ENCODE peak calls at places on chromosomes 3 and 15, in six cellular contexts. A, F, N, K, Q and I are unnamed samples.

GRCh38 chr3:187208159-187208558 is 10.9 kb downstream of the RTP1 start:
- DNase-seq in F (peak), N (no peak), Q (peak), A (no peak), K (no peak), I (no peak)

GRCh38 chr3:76410762-76411281 is 625.5 kb upstream of the ZNF717 start:
- DNase-seq in A (no peak), F (no peak), N (no peak), Q (no peak), K (no peak), I (no peak)

GRCh38 chr3:16936656-16937055 is 51.9 kb downstream of the PLCL2 start:
- DNase-seq in Q (no peak), N (no peak), K (no peak), F (no peak), A (no peak), I (no peak)

GRCh38 chr15:83053151-83053550 is 13.9 kb downstream of the BTBD1 start:
- DNase-seq in A (no peak), Q (peak), K (no peak), F (no peak), N (peak), I (no peak)

GRCh38 chr3:184812845-184813157 is 835 bp downstream of the VPS8 start:
- DNase-seq in N (no peak), F (no peak), K (no peak), A (no peak), Q (no peak), I (no peak)

GRCh38 chr3:125480656-125481374 is 39.2 kb downstream of the SNX4 start:
- DNase-seq in Q (peak), A (no peak), F (peak), N (peak), K (peak), I (no peak)

GRCh38 chr3:172904817-172905479 is 154.4 kb downstream of the ECT2 start:
- DNase-seq in N (no peak), Q (peak), A (no peak), K (no peak), F (no peak), I (no peak)

GRCh38 chr15:62119224-62119925 is 45.7 kb downstream of the C2CD4B start:
- DNase-seq in F (peak), A (no peak), Q (peak), N (peak), K (peak), I (no peak)

GRCh38 chr3:30657914-30658313 is 51.5 kb downstream of the TGFBR2 start:
- DNase-seq in F (peak), K (no peak), Q (peak), N (no peak), A (no peak), I (no peak)

GRCh38 chr15:91970142-91970541 is 116.6 kb downstream of the SLCO3A1 start:
- DNase-seq in F (peak), A (peak), Q (peak), N (no peak), K (peak), I (no peak)

GRCh38 chr3:8724108-8724752 is 9.4 kb upstream of the CAV3 start:
- DNase-seq in Q (no peak), K (no peak), F (no peak), A (no peak), N (no peak), I (no peak)

GRCh38 chr3:38548154-38548931 is 52.2 kb downstream of the EXOG start:
- DNase-seq in A (peak), Q (no peak), N (no peak), K (no peak), F (no peak), I (no peak)

GRCh38 chr3:175433026-175433668 is 574.0 kb downstream of the NAALADL2 start:
- DNase-seq in Q (peak), A (no peak), K (no peak), N (peak), F (peak), I (no peak)

GRCh38 chr3:119700920-119701734 is 1.7 kb upstream of the CFAP91 start:
- DNase-seq in A (no peak), F (no peak), N (no peak), K (no peak), Q (no peak), I (no peak)

GRCh38 chr15:99438691-99439523 is 126.9 kb upstream of the MEF2A start:
- DNase-seq in Q (no peak), N (no peak), K (no peak), A (peak), F (no peak), I (peak)

GRCh38 chr3:190369701-190370295 is 18.2 kb upstream of the CLDN16 start:
- DNase-seq in N (no peak), A (no peak), F (no peak), K (no peak), Q (no peak), I (no peak)

GRCh38 chr3:51967384-51968174 is at the start of gene PCBP4:
- DNase-seq in K (no peak), N (no peak), Q (no peak), F (peak), A (peak), I (no peak)

GRCh38 chr15:92683511-92683834 is 27.9 kb upstream of the FAM174B start:
- DNase-seq in K (no peak), Q (no peak), A (peak), N (no peak), F (peak), I (no peak)

GRCh38 chr3:55505776-55506175 is 18.7 kb upstream of the WNT5A start:
- DNase-seq in K (no peak), Q (no peak), N (no peak), F (no peak), A (no peak), I (no peak)

GRCh38 chr3:132561003-132561402 is 36.1 kb upstream of the ACKR4 start:
- DNase-seq in Q (no peak), A (no peak), F (no peak), N (no peak), K (no peak), I (no peak)

GRCh38 chr3:127546970-127547733 is 43.4 kb downstream of the TPRA1 start:
- DNase-seq in Q (no peak), F (no peak), K (no peak), A (peak), N (no peak), I (no peak)

GRCh38 chr15:100914876-100915275 is 4.3 kb upstream of the LRRK1 start:
- DNase-seq in Q (peak), N (no peak), K (no peak), F (peak), A (no peak), I (no peak)

GRCh38 chr3:160885791-160886286 is 129.8 kb downstream of the PPM1L start:
- DNase-seq in F (peak), K (peak), Q (peak), A (peak), N (no peak), I (no peak)

GRCh38 chr3:119783255-119783654 is 1.4 kb downstream of the NR1I2 start:
- DNase-seq in K (no peak), A (no peak), F (peak), Q (peak), N (no peak), I (no peak)

GRCh38 chr15:83305696-83306291 is 21.3 kb upstream of the BNC1 start:
- DNase-seq in K (no peak), A (no peak), F (peak), N (no peak), Q (no peak), I (no peak)

GRCh38 chr3:131560795-131561194 is 58.0 kb upstream of the MRPL3 start:
- DNase-seq in A (no peak), N (no peak), K (no peak), Q (no peak), F (no peak), I (no peak)

GRCh38 chr3:33437556-33438283 is 2.5 kb downstream of the UBP1 start:
- DNase-seq in A (peak), K (no peak), F (peak), Q (peak), N (no peak), I (no peak)

GRCh38 chr3:170780955-170781354 is 89.0 kb downstream of the RPL22L1 start:
- DNase-seq in F (peak), Q (peak), K (no peak), N (no peak), A (no peak), I (no peak)

GRCh38 chr3:37590328-37591079 is 271.2 kb upstream of the CTDSPL start:
- DNase-seq in F (peak), A (peak), Q (peak), K (no peak), N (no peak), I (no peak)

GRCh38 chr15:32730677-32731654 is 13.2 kb downstream of the GREM1 start:
- DNase-seq in N (no peak), Q (no peak), F (peak), A (peak), K (no peak), I (no peak)

GRCh38 chr3:10915395-10915794 is 77.2 kb upstream of the SLC6A1 start:
- DNase-seq in A (no peak), N (no peak), K (no peak), F (no peak), Q (no peak), I (no peak)

GRCh38 chr3:79385211-79385610 is 382.6 kb downstream of the ROBO1 start:
- DNase-seq in N (no peak), Q (no peak), K (no peak), A (no peak), F (no peak), I (no peak)
- TF ChIP-seq CTCF in N (no peak), Q (no peak), K (no peak), A (no peak), F (no peak), I (no peak)

GRCh38 chr15:95922431-95922830 is 408.1 kb upstream of the NR2F2 start:
- DNase-seq in F (no peak), N (no peak), K (no peak), Q (no peak), A (no peak), I (no peak)
- TF ChIP-seq CTCF in F (no peak), N (no peak), K (no peak), Q (no peak), A (no peak), I (no peak)

GRCh38 chr3:57872606-57873005 is 116.5 kb downstream of the SLMAP start:
- DNase-seq in F (peak), N (no peak), A (no peak), Q (no peak), K (no peak), I (no peak)
- TF ChIP-seq CTCF in F (no peak), N (no peak), A (no peak), Q (no peak), K (no peak), I (no peak)

GRCh38 chr3:197167546-197167945 is 130.9 kb downstream of the DLG1 start:
- DNase-seq in F (no peak), A (no peak), K (no peak), Q (no peak), N (no peak), I (no peak)

GRCh38 chr3:197168606-197169005 is 129.8 kb downstream of the DLG1 start:
- DNase-seq in N (peak), F (peak), K (peak), A (no peak), Q (peak), I (no peak)

GRCh38 chr3:197171481-197172067 is 126.8 kb downstream of the DLG1 start:
- DNase-seq in F (peak), N (no peak), Q (peak), K (no peak), A (no peak), I (no peak)

GRCh38 chr3:197168063-197168462 is 130.3 kb downstream of the DLG1 start:
- DNase-seq in K (no peak), N (no peak), Q (no peak), A (no peak), F (no peak), I (no peak)

DNA sequence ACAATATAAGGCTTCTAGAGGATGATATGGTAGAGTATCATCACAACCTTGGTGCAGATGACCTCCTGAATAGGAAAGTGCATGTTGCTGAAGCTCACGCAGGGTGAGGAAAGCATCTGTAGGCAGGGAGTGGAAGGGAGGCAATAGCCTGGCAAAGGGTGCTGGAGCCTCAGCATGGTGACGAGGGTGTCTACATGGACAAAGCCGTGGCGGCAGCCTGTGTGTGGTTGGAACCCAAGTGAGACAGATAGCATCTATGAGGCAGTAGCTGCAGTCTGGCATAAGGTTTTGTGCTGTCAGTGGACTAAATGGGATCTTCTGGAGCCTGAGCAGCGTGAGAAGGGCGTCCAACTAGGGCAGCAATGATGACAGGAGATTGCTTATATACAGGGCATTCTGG is 132.5 kb downstream of the DLG1 start:
- DNase-seq in F (no peak), A (no peak), Q (no peak), K (no peak), N (no peak), I (no peak)
- TF ChIP-seq CTCF in F (no peak), A (no peak), Q (no peak), K (no peak), N (no peak), I (no peak)

GRCh38 chr15:69074011-69074842 is 59.7 kb downstream of the NOX5 start:
- DNase-seq in F (peak), Q (peak), K (no peak), A (peak), N (no peak), I (no peak)
- TF ChIP-seq CTCF in F (peak), Q (no peak), K (no peak), A (peak), N (no peak), I (no peak)

GRCh38 chr3:13826672-13827071 is 53.2 kb downstream of the WNT7A start:
- DNase-seq in A (no peak), Q (no peak), K (no peak), F (no peak), N (no peak), I (no peak)
- TF ChIP-seq CTCF in A (no peak), Q (no peak), K (no peak), F (no peak), N (no peak), I (no peak)